ENCODE peak calls at places on chromosome 1, in five cellular contexts. One of them, this sample, is unnamed. For H3K4me1, the result is how much of the 10 kb centered on the place peaks cover.

GRCh38 chr1:54260810-54261209 is 60.8 kb downstream of the MRPL37 start:
- DNase-seq in mesenchymal stem cell: no peak
- DNase-seq in A549: no peak
- DNase-seq in SJSA1: no peak
- DNase-seq in body of pancreas: no peak
- DNase-seq in this sample: no peak

GRCh38 chr1:89309828-89310227 is 37.2 kb upstream of the GBP5 start:
- DNase-seq in mesenchymal stem cell: no peak
- DNase-seq in body of pancreas: no peak
- DNase-seq in SJSA1: no peak
- DNase-seq in A549: no peak
- DNase-seq in this sample: no peak

GRCh38 chr1:189851806-189852367 is 625.8 kb downstream of the BRINP3 start:
- DNase-seq in mesenchymal stem cell: no peak
- DNase-seq in A549: no peak
- DNase-seq in body of pancreas: no peak
- DNase-seq in SJSA1: no peak
- DNase-seq in this sample: no peak

GRCh38 chr1:219587401-219587800 is 25.5 kb downstream of the ZC3H11B start:
- DNase-seq in SJSA1: no peak
- DNase-seq in body of pancreas: no peak
- DNase-seq in mesenchymal stem cell: no peak
- DNase-seq in A549: no peak
- DNase-seq in this sample: no peak

GRCh38 chr1:3752400-3752945 is at the start of gene CCDC27:
- DNase-seq in mesenchymal stem cell: no peak
- DNase-seq in body of pancreas: no peak
- DNase-seq in A549: no peak
- DNase-seq in SJSA1: no peak
- DNase-seq in this sample: no peak

GRCh38 chr1:223829678-223830077 is 16.1 kb downstream of the TP53BP2 start:
- DNase-seq in mesenchymal stem cell: no peak
- DNase-seq in body of pancreas: no peak
- DNase-seq in A549: no peak
- DNase-seq in SJSA1: no peak
- DNase-seq in this sample: no peak

GRCh38 chr1:37865348-37866119 is 6.1 kb upstream of the MTF1 start:
- DNase-seq in SJSA1: no peak
- DNase-seq in mesenchymal stem cell: no peak
- DNase-seq in A549: no peak
- DNase-seq in body of pancreas: no peak
- DNase-seq in this sample: no peak

GRCh38 chr1:190320952-190321351 is 156.7 kb downstream of the BRINP3 start:
- DNase-seq in A549: no peak
- DNase-seq in body of pancreas: no peak
- DNase-seq in SJSA1: no peak
- DNase-seq in mesenchymal stem cell: peak
- DNase-seq in this sample: no peak

GRCh38 chr1:231493421-231494185 is 34.9 kb upstream of the TSNAX start:
- DNase-seq in body of pancreas: no peak
- DNase-seq in SJSA1: no peak
- DNase-seq in mesenchymal stem cell: peak
- DNase-seq in A549: no peak
- DNase-seq in this sample: no peak

GRCh38 chr1:235015291-235015990 is 113.2 kb downstream of the TOMM20 start:
- DNase-seq in mesenchymal stem cell: no peak
- DNase-seq in A549: no peak
- DNase-seq in SJSA1: no peak
- DNase-seq in body of pancreas: no peak
- DNase-seq in this sample: no peak

DNA sequence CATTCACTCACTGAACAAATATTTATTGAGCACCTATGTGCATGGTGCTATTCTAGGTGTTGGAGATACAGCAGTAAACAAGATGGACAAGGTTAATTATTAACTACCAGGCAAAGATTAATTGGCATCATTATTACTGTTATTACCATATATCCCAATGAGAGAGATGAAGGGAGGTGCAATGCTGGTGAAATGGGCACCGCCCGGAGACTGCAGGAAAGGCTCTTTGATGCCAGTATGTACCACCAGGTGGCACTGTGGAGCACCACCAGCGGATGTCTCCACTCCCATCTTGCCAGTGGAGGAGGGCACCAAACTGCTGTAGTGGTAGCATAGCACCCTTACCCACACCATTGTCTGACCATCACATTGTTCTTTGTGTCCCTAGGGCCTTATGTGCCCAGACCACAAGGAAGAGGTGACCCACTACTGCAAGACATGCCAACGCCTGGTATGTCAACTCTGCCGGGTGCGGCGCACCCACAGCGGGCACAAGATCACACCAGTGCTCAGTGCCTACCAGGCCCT is 3.0 kb downstream of the TRIM46 start:
- DNase-seq in A549: peak
- DNase-seq in mesenchymal stem cell: peak
- DNase-seq in SJSA1: peak
- DNase-seq in body of pancreas: peak
- DNase-seq in this sample: peak
- H3K4me1 ChIP-seq in A549: under half
- H3K4me1 ChIP-seq in mesenchymal stem cell: under half
- H3K4me1 ChIP-seq in SJSA1: under half
- H3K4me1 ChIP-seq in body of pancreas: under half
- H3K4me1 ChIP-seq in this sample: under half

GRCh38 chr1:248194117-248194516 is 2.9 kb upstream of the OR2M3 start:
- DNase-seq in SJSA1: no peak
- DNase-seq in body of pancreas: no peak
- DNase-seq in A549: no peak
- DNase-seq in mesenchymal stem cell: no peak
- DNase-seq in this sample: no peak

DNA sequence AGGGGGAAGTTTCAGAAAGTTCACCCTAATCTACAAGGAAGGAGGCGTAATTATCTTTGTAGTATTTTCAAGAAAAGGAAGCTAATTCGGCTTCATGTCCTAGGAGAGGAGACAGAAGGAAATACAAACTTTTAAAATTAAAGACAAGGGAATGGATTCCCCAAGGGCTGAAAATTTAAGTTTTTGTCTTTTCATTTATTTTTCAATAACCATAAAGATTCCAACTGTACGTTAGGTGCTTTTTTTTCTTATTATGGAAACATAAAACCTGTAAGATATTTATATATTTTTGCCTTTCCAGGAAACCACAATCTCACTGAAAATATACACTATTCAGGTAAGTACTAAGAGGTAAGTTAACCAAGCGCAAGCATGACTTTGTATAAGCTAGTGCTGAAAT is at the start of gene OR2M3:
- DNase-seq in mesenchymal stem cell: no peak
- DNase-seq in SJSA1: no peak
- DNase-seq in body of pancreas: no peak
- DNase-seq in A549: no peak
- DNase-seq in this sample: no peak
- H3K4me1 ChIP-seq in mesenchymal stem cell: under half
- H3K4me1 ChIP-seq in SJSA1: under half
- H3K4me1 ChIP-seq in body of pancreas: under half
- H3K4me1 ChIP-seq in A549: under half
- H3K4me1 ChIP-seq in this sample: under half

GRCh38 chr1:43534256-43534655 is 3.6 kb downstream of the PTPRF start:
- DNase-seq in A549: no peak
- DNase-seq in body of pancreas: no peak
- DNase-seq in SJSA1: no peak
- DNase-seq in mesenchymal stem cell: no peak
- DNase-seq in this sample: no peak
- H3K4me1 ChIP-seq in A549: under half
- H3K4me1 ChIP-seq in body of pancreas: half or more
- H3K4me1 ChIP-seq in SJSA1: under half
- H3K4me1 ChIP-seq in mesenchymal stem cell: under half
- H3K4me1 ChIP-seq in this sample: under half

GRCh38 chr1:205916541-205916940 is 26.7 kb downstream of the SLC26A9 start:
- DNase-seq in A549: no peak
- DNase-seq in body of pancreas: no peak
- DNase-seq in mesenchymal stem cell: no peak
- DNase-seq in SJSA1: no peak
- DNase-seq in this sample: no peak
- H3K4me1 ChIP-seq in A549: under half
- H3K4me1 ChIP-seq in body of pancreas: half or more
- H3K4me1 ChIP-seq in mesenchymal stem cell: under half
- H3K4me1 ChIP-seq in SJSA1: under half
- H3K4me1 ChIP-seq in this sample: under half

This sample was measured in mucosa of descending colon.